ENCODE peak calls at places on chromosomes 12 and 14, in ten cellular contexts. D is HS-5; J is astrocyte of the cerebellum; Q is stimulated activated CD8-positive, alpha-beta memory T cell treated with anti-CD3 and anti-CD28 coated beads, Interleukin-12 subunit alpha, Interleukin-12 subunit beta, amount 100 ng/mL, for 4 hours; V is ovary; R is KBM-7; Y is T1000; S is DMS53; B is LHCN-M2; O is AG04450. E is an unnamed sample.

GRCh38 chr12:33546004-33546403 is 106.4 kb upstream of the SYT10 start:
- DNase-seq in D (no peak), J (no peak), Q (no peak), V (no peak), R (no peak), Y (no peak), S (no peak), B (no peak), O (no peak), E (no peak)

GRCh38 chr14:96805906-96806305 is 8.7 kb downstream of the VRK1 start:
- DNase-seq in D (no peak), J (no peak), Q (no peak), V (no peak), R (no peak), Y (no peak), S (no peak), B (no peak), O (no peak), E (no peak)

GRCh38 chr12:64995831-64996230 is 125.3 kb downstream of the WIF1 start:
- DNase-seq in D (peak; percentile 51), J (no peak), Q (no peak), V (no peak), R (no peak), Y (no peak), S (no peak), B (peak; percentile 70), O (no peak), E (no peak)

GRCh38 chr12:128784030-128784770 is 39.6 kb downstream of the SLC15A4 start:
- DNase-seq in D (no peak), J (peak; percentile 68), Q (no peak), V (no peak), R (no peak), Y (no peak), S (no peak), B (peak; percentile 41), O (no peak), E (no peak)

GRCh38 chr12:94616217-94616729 is 34.1 kb downstream of the TMCC3 start:
- DNase-seq in D (no peak), J (no peak), Q (no peak), V (no peak), R (no peak), Y (no peak), S (no peak), B (peak; percentile 54), O (no peak), E (no peak)

GRCh38 chr14:56150645-56151345 is 32.6 kb downstream of the PELI2 start:
- DNase-seq in D (no peak), J (no peak), Q (no peak), V (no peak), R (no peak), Y (no peak), S (no peak), B (no peak), O (no peak), E (no peak)

GRCh38 chr14:85565862-85566296 is 35.9 kb downstream of the FLRT2 start:
- DNase-seq in D (peak; percentile 46), J (no peak), Q (no peak), V (no peak), R (no peak), Y (peak; percentile 7), S (no peak), B (peak; percentile 70), O (no peak), E (no peak)

GRCh38 chr12:92547906-92548305 is 154.9 kb upstream of the PLEKHG7 start:
- DNase-seq in D (no peak), J (no peak), Q (no peak), V (no peak), R (no peak), Y (no peak), S (no peak), B (no peak), O (no peak), E (no peak)

GRCh38 chr12:121789800-121790748 is 3.4 kb downstream of the RHOF start:
- DNase-seq in D (no peak), J (no peak), Q (peak; percentile 92), V (no peak), R (peak; percentile 94), Y (no peak), S (no peak), B (no peak), O (no peak), E (no peak)

GRCh38 chr12:46450279-46450748 is 77.7 kb upstream of the SLC38A2 start:
- DNase-seq in D (no peak), J (no peak), Q (no peak), V (peak; percentile 74), R (peak; percentile 51), Y (no peak), S (peak; percentile 75), B (peak; percentile 38), O (no peak), E (no peak)

GRCh38 chr12:74985986-74986319 is 223.7 kb downstream of the KCNC2 start:
- DNase-seq in D (no peak), J (no peak), Q (no peak), V (no peak), R (no peak), Y (no peak), S (peak; percentile 88), B (no peak), O (no peak), E (no peak)

GRCh38 chr14:76780875-76781647 is 19.8 kb downstream of the VASH1 start:
- DNase-seq in D (no peak), J (no peak), Q (no peak), V (peak; percentile 69), R (no peak), Y (no peak), S (no peak), B (peak; percentile 20), O (no peak), E (no peak)

GRCh38 chr12:4240161-4240783 is 33.3 kb upstream of the CCND2 start:
- DNase-seq in D (no peak), J (no peak), Q (no peak), V (no peak), R (no peak), Y (no peak), S (no peak), B (no peak), O (no peak), E (no peak)

GRCh38 chr12:114976959-114977358 is 293.0 kb upstream of the TBX3 start:
- DNase-seq in D (peak; percentile 80), J (no peak), Q (no peak), V (no peak), R (no peak), Y (no peak), S (no peak), B (peak; percentile 33), O (peak; percentile 54), E (no peak)

GRCh38 chr14:67129768-67130167 is 59.5 kb upstream of the GARIN2 start:
- DNase-seq in D (no peak), J (no peak), Q (no peak), V (no peak), R (no peak), Y (no peak), S (no peak), B (no peak), O (no peak), E (no peak)

GRCh38 chr14:78595797-78596196 is 425.6 kb downstream of the NRXN3 start:
- DNase-seq in D (no peak), J (no peak), Q (no peak), V (no peak), R (peak; percentile 1), Y (no peak), S (peak; percentile 50), B (peak; percentile 2), O (no peak), E (no peak)

GRCh38 chr12:52362118-52362726 is 5.1 kb downstream of the KRT85 start:
- DNase-seq in D (no peak), J (no peak), Q (no peak), V (no peak), R (peak; percentile 7), Y (no peak), S (peak; percentile 19), B (no peak), O (no peak), E (no peak)

GRCh38 chr12:13670249-13670648 is 311.2 kb downstream of the GRIN2B start:
- DNase-seq in D (no peak), J (no peak), Q (no peak), V (no peak), R (no peak), Y (no peak), S (no peak), B (no peak), O (no peak), E (no peak)

E was measured in GM04503.